ENCODE peak calls at places on chromosome 6, in ten cellular contexts. I, G, Z, A, N, E, B, Q, W and K are unnamed samples.

GRCh38 chr6:33076406-33076934 is 680 bp downstream of the HLA-DPB1 start:
- DNase-seq in I (no peak), G (no peak), Z (no peak), A (no peak), N (no peak), E (no peak), B (no peak), Q (no peak), W (no peak), K (no peak)

GRCh38 chr6:33566182-33567084 is 13.6 kb downstream of the BAK1 start:
- DNase-seq in I (no peak), G (no peak), Z (no peak), A (peak), N (no peak), E (peak), B (no peak), Q (no peak), W (no peak), K (no peak)

GRCh38 chr6:163457637-163458561 is 43.4 kb downstream of the QKI start:
- DNase-seq in I (no peak), G (no peak), Z (no peak), A (peak), N (no peak), E (peak), B (no peak), Q (no peak), W (peak), K (no peak)

GRCh38 chr6:170185175-170185970 is 105.5 kb downstream of the DLL1 start:
- DNase-seq in I (no peak), G (no peak), Z (no peak), A (no peak), N (no peak), E (no peak), B (no peak), Q (no peak), W (no peak), K (no peak)

GRCh38 chr6:6494677-6495076 is 93.8 kb upstream of the LY86 start:
- DNase-seq in I (no peak), G (peak), Z (no peak), A (no peak), N (no peak), E (peak), B (peak), Q (peak), W (peak), K (peak)

GRCh38 chr6:44297063-44298038 is 15.8 kb downstream of the AARS2 start:
- DNase-seq in I (no peak), G (peak), Z (peak), A (no peak), N (no peak), E (peak), B (no peak), Q (no peak), W (peak), K (peak)

GRCh38 chr6:32086661-32087573 is 22.2 kb downstream of the TNXB start:
- DNase-seq in I (no peak), G (peak), Z (no peak), A (peak), N (no peak), E (peak), B (no peak), Q (no peak), W (peak), K (no peak)

GRCh38 chr6:105836889-105837288 is 249.2 kb upstream of the PRDM1 start:
- DNase-seq in I (no peak), G (no peak), Z (no peak), A (no peak), N (no peak), E (peak), B (no peak), Q (no peak), W (no peak), K (no peak)

GRCh38 chr6:43740321-43740960 is 29.6 kb upstream of the VEGFA start:
- DNase-seq in I (no peak), G (no peak), Z (no peak), A (no peak), N (no peak), E (no peak), B (peak), Q (no peak), W (no peak), K (no peak)

GRCh38 chr6:35980991-35981645 is 43.3 kb downstream of the SLC26A8 start:
- DNase-seq in I (no peak), G (no peak), Z (no peak), A (no peak), N (no peak), E (peak), B (no peak), Q (no peak), W (no peak), K (no peak)